ENCODE peak calls at places on chromosomes 5 and 9, in ten cellular contexts. One of them, this sample, is unnamed.

GRCh38 chr9:114434878-114435311 is 47.1 kb upstream of the AKNA start:
- DNase-seq in IMR-90: peak; percentile 37
- DNase-seq in A549: peak; percentile 47
- DNase-seq in choroid plexus epithelial cell: peak; percentile 64
- DNase-seq in lower lobe of right lung: no peak
- DNase-seq in endodermal cell: peak; percentile 79
- DNase-seq in mucosa of descending colon: no peak
- DNase-seq in nephron progenitor cell: peak; percentile 20
- DNase-seq in H9: peak; percentile 63
- DNase-seq in heart left ventricle: no peak
- DNase-seq in this sample: peak; percentile 61

GRCh38 chr9:90915693-90916092 is 114.1 kb downstream of the SYK start:
- DNase-seq in H9: peak; percentile 63
- DNase-seq in A549: peak; percentile 36
- DNase-seq in endodermal cell: peak; percentile 84
- DNase-seq in nephron progenitor cell: peak; percentile 30
- DNase-seq in lower lobe of right lung: no peak
- DNase-seq in heart left ventricle: no peak
- DNase-seq in choroid plexus epithelial cell: peak; percentile 57
- DNase-seq in IMR-90: peak; percentile 37
- DNase-seq in mucosa of descending colon: no peak
- DNase-seq in this sample: peak; percentile 54

GRCh38 chr9:135758870-135759269 is 56.9 kb downstream of the KCNT1 start:
- DNase-seq in endodermal cell: no peak
- DNase-seq in IMR-90: no peak
- DNase-seq in lower lobe of right lung: no peak
- DNase-seq in heart left ventricle: no peak
- DNase-seq in choroid plexus epithelial cell: no peak
- DNase-seq in nephron progenitor cell: no peak
- DNase-seq in H9: no peak
- DNase-seq in A549: no peak
- DNase-seq in mucosa of descending colon: no peak
- DNase-seq in this sample: no peak

GRCh38 chr5:15752886-15753285 is 252.9 kb downstream of the FBXL7 start:
- DNase-seq in endodermal cell: no peak
- DNase-seq in IMR-90: peak; percentile 51
- DNase-seq in nephron progenitor cell: peak; percentile 35
- DNase-seq in A549: no peak
- DNase-seq in H9: no peak
- DNase-seq in heart left ventricle: peak; percentile 74
- DNase-seq in mucosa of descending colon: no peak
- DNase-seq in lower lobe of right lung: no peak
- DNase-seq in choroid plexus epithelial cell: peak; percentile 65
- DNase-seq in this sample: no peak

GRCh38 chr5:78008356-78008967 is 232.3 kb upstream of the TBCA start:
- DNase-seq in lower lobe of right lung: no peak
- DNase-seq in IMR-90: peak; percentile 58
- DNase-seq in heart left ventricle: no peak
- DNase-seq in choroid plexus epithelial cell: peak; percentile 76
- DNase-seq in mucosa of descending colon: no peak
- DNase-seq in A549: peak; percentile 67
- DNase-seq in nephron progenitor cell: peak; percentile 17
- DNase-seq in endodermal cell: no peak
- DNase-seq in H9: no peak
- DNase-seq in this sample: peak; percentile 54

GRCh38 chr5:177296581-177296980 is 6.9 kb downstream of the RAB24 start:
- DNase-seq in mucosa of descending colon: no peak
- DNase-seq in endodermal cell: no peak
- DNase-seq in IMR-90: no peak
- DNase-seq in heart left ventricle: no peak
- DNase-seq in nephron progenitor cell: no peak
- DNase-seq in choroid plexus epithelial cell: no peak
- DNase-seq in A549: no peak
- DNase-seq in lower lobe of right lung: no peak
- DNase-seq in H9: no peak
- DNase-seq in this sample: no peak

GRCh38 chr5:181260720-181261319 is at the start of gene TRIM52:
- DNase-seq in nephron progenitor cell: peak; percentile 96
- DNase-seq in mucosa of descending colon: peak; percentile 96
- DNase-seq in lower lobe of right lung: peak; percentile 95
- DNase-seq in A549: peak; percentile 93
- DNase-seq in heart left ventricle: peak; percentile 96
- DNase-seq in IMR-90: peak; percentile 87
- DNase-seq in H9: peak; percentile 96
- DNase-seq in endodermal cell: peak; percentile 97
- DNase-seq in choroid plexus epithelial cell: peak; percentile 88
- DNase-seq in this sample: peak; percentile 91

GRCh38 chr9:132187006-132187760 is 25.3 kb downstream of the NTNG2 start:
- DNase-seq in IMR-90: no peak
- DNase-seq in endodermal cell: no peak
- DNase-seq in heart left ventricle: no peak
- DNase-seq in A549: no peak
- DNase-seq in mucosa of descending colon: no peak
- DNase-seq in lower lobe of right lung: no peak
- DNase-seq in choroid plexus epithelial cell: no peak
- DNase-seq in nephron progenitor cell: peak; percentile 48
- DNase-seq in H9: peak; percentile 25
- DNase-seq in this sample: no peak

GRCh38 chr5:82938901-82939300 is 138.3 kb downstream of the TMEM167A start:
- DNase-seq in nephron progenitor cell: no peak
- DNase-seq in H9: no peak
- DNase-seq in lower lobe of right lung: no peak
- DNase-seq in mucosa of descending colon: no peak
- DNase-seq in choroid plexus epithelial cell: peak; percentile 33
- DNase-seq in IMR-90: no peak
- DNase-seq in endodermal cell: no peak
- DNase-seq in heart left ventricle: no peak
- DNase-seq in A549: no peak
- DNase-seq in this sample: no peak

GRCh38 chr9:2856400-2856799 is 12.5 kb upstream of the PUM3 start:
- DNase-seq in endodermal cell: no peak
- DNase-seq in lower lobe of right lung: no peak
- DNase-seq in H9: no peak
- DNase-seq in IMR-90: no peak
- DNase-seq in nephron progenitor cell: no peak
- DNase-seq in A549: no peak
- DNase-seq in heart left ventricle: no peak
- DNase-seq in choroid plexus epithelial cell: no peak
- DNase-seq in mucosa of descending colon: no peak
- DNase-seq in this sample: no peak

GRCh38 chr5:124644138-124644537 is 102.3 kb downstream of the ZNF608 start:
- DNase-seq in nephron progenitor cell: no peak
- DNase-seq in choroid plexus epithelial cell: peak; percentile 45
- DNase-seq in IMR-90: peak; percentile 83
- DNase-seq in endodermal cell: no peak
- DNase-seq in lower lobe of right lung: no peak
- DNase-seq in H9: no peak
- DNase-seq in A549: no peak
- DNase-seq in heart left ventricle: no peak
- DNase-seq in mucosa of descending colon: no peak
- DNase-seq in this sample: no peak

GRCh38 chr9:13568446-13568845 is 289.0 kb upstream of the MPDZ start:
- DNase-seq in IMR-90: no peak
- DNase-seq in mucosa of descending colon: no peak
- DNase-seq in heart left ventricle: no peak
- DNase-seq in endodermal cell: no peak
- DNase-seq in nephron progenitor cell: no peak
- DNase-seq in choroid plexus epithelial cell: no peak
- DNase-seq in lower lobe of right lung: no peak
- DNase-seq in H9: no peak
- DNase-seq in A549: no peak
- DNase-seq in this sample: no peak

GRCh38 chr5:73963021-73963420 is 337.0 kb downstream of the ARHGEF28 start:
- DNase-seq in IMR-90: no peak
- DNase-seq in H9: no peak
- DNase-seq in nephron progenitor cell: no peak
- DNase-seq in endodermal cell: no peak
- DNase-seq in choroid plexus epithelial cell: peak; percentile 83
- DNase-seq in lower lobe of right lung: no peak
- DNase-seq in A549: no peak
- DNase-seq in mucosa of descending colon: no peak
- DNase-seq in heart left ventricle: no peak
- DNase-seq in this sample: peak; percentile 57

GRCh38 chr5:176738851-176739250 is 71.5 kb upstream of the UNC5A start:
- DNase-seq in lower lobe of right lung: no peak
- DNase-seq in heart left ventricle: no peak
- DNase-seq in H9: peak; percentile 19
- DNase-seq in endodermal cell: peak; percentile 33
- DNase-seq in IMR-90: no peak
- DNase-seq in nephron progenitor cell: no peak
- DNase-seq in choroid plexus epithelial cell: no peak
- DNase-seq in A549: no peak
- DNase-seq in mucosa of descending colon: no peak
- DNase-seq in this sample: no peak

GRCh38 chr9:613771-614347 is 227.6 kb upstream of the DMRT1 start:
- DNase-seq in IMR-90: peak; percentile 91
- DNase-seq in H9: peak; percentile 83
- DNase-seq in A549: peak; percentile 85
- DNase-seq in heart left ventricle: peak; percentile 81
- DNase-seq in mucosa of descending colon: peak; percentile 69
- DNase-seq in choroid plexus epithelial cell: peak; percentile 94
- DNase-seq in lower lobe of right lung: peak; percentile 76
- DNase-seq in nephron progenitor cell: peak; percentile 53
- DNase-seq in endodermal cell: peak; percentile 90
- DNase-seq in this sample: peak; percentile 75
- TF ChIP-seq CTCF in IMR-90: peak; percentile 95
- TF ChIP-seq CTCF in H9: peak; percentile 87
- TF ChIP-seq CTCF in A549: peak; percentile 99
- TF ChIP-seq CTCF in heart left ventricle: peak; percentile 69
- TF ChIP-seq CTCF in mucosa of descending colon: peak; percentile 17
- TF ChIP-seq CTCF in choroid plexus epithelial cell: peak; percentile 99
- TF ChIP-seq CTCF in lower lobe of right lung: peak; percentile 81
- TF ChIP-seq CTCF in nephron progenitor cell: peak; percentile 61
- TF ChIP-seq CTCF in endodermal cell: peak; percentile 91
- TF ChIP-seq CTCF in this sample: peak; percentile 68

GRCh38 chr5:160970605-160971191 is 118.7 kb upstream of the ATP10B start:
- DNase-seq in nephron progenitor cell: no peak
- DNase-seq in heart left ventricle: no peak
- DNase-seq in A549: no peak
- DNase-seq in mucosa of descending colon: no peak
- DNase-seq in choroid plexus epithelial cell: peak; percentile 8
- DNase-seq in IMR-90: no peak
- DNase-seq in H9: no peak
- DNase-seq in endodermal cell: no peak
- DNase-seq in lower lobe of right lung: no peak
- DNase-seq in this sample: peak; percentile 18
- TF ChIP-seq CTCF in nephron progenitor cell: peak; percentile 50
- TF ChIP-seq CTCF in heart left ventricle: no peak
- TF ChIP-seq CTCF in A549: no peak
- TF ChIP-seq CTCF in mucosa of descending colon: no peak
- TF ChIP-seq CTCF in choroid plexus epithelial cell: no peak
- TF ChIP-seq CTCF in IMR-90: no peak
- TF ChIP-seq CTCF in H9: peak; percentile 73
- TF ChIP-seq CTCF in endodermal cell: peak; percentile 84
- TF ChIP-seq CTCF in lower lobe of right lung: peak; percentile 14
- TF ChIP-seq CTCF in this sample: peak; percentile 27

GRCh38 chr9:98364042-98364441 is 108.6 kb upstream of the TBC1D2 start:
- DNase-seq in heart left ventricle: no peak
- DNase-seq in A549: no peak
- DNase-seq in H9: no peak
- DNase-seq in lower lobe of right lung: no peak
- DNase-seq in choroid plexus epithelial cell: no peak
- DNase-seq in endodermal cell: no peak
- DNase-seq in mucosa of descending colon: no peak
- DNase-seq in IMR-90: no peak
- DNase-seq in nephron progenitor cell: no peak
- DNase-seq in this sample: no peak

GRCh38 chr9:98367371-98367900 is 112.0 kb upstream of the TBC1D2 start:
- DNase-seq in endodermal cell: no peak
- DNase-seq in mucosa of descending colon: no peak
- DNase-seq in A549: no peak
- DNase-seq in IMR-90: no peak
- DNase-seq in choroid plexus epithelial cell: no peak
- DNase-seq in nephron progenitor cell: no peak
- DNase-seq in heart left ventricle: no peak
- DNase-seq in lower lobe of right lung: no peak
- DNase-seq in H9: no peak
- DNase-seq in this sample: no peak

GRCh38 chr9:98362624-98363023 is 107.2 kb upstream of the TBC1D2 start:
- DNase-seq in lower lobe of right lung: no peak
- DNase-seq in IMR-90: no peak
- DNase-seq in choroid plexus epithelial cell: no peak
- DNase-seq in nephron progenitor cell: no peak
- DNase-seq in H9: no peak
- DNase-seq in endodermal cell: no peak
- DNase-seq in mucosa of descending colon: no peak
- DNase-seq in heart left ventricle: no peak
- DNase-seq in A549: no peak
- DNase-seq in this sample: no peak

GRCh38 chr9:98365724-98366123 is 110.3 kb upstream of the TBC1D2 start:
- DNase-seq in endodermal cell: no peak
- DNase-seq in IMR-90: no peak
- DNase-seq in A549: no peak
- DNase-seq in nephron progenitor cell: no peak
- DNase-seq in heart left ventricle: no peak
- DNase-seq in lower lobe of right lung: no peak
- DNase-seq in mucosa of descending colon: no peak
- DNase-seq in choroid plexus epithelial cell: no peak
- DNase-seq in H9: no peak
- DNase-seq in this sample: no peak

DNA sequence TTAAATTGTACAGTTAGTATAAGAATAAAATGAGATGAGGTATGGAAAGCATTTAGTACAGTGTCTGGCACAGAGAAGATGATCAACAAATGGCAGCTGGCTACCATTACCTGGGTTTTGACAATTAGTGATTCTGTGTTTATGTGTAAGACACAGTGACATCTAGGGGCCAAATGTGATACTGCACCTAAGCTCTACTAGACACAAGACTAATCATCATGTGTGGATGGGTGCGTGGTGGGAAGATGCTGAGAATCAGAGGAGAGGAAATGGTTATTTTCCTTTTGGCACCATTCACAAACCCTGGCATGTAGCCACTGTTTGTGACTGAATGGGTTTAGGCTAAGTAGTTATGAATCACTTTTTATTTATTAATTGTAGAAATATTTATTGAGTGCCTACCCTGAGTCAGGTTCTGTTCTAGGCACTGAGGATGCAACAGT is 109.8 kb upstream of the TBC1D2 start:
- DNase-seq in H9: no peak
- DNase-seq in lower lobe of right lung: no peak
- DNase-seq in A549: peak; percentile 61
- DNase-seq in mucosa of descending colon: no peak
- DNase-seq in IMR-90: peak; percentile 55
- DNase-seq in endodermal cell: peak; percentile 77
- DNase-seq in choroid plexus epithelial cell: peak; percentile 61
- DNase-seq in nephron progenitor cell: no peak
- DNase-seq in heart left ventricle: no peak
- DNase-seq in this sample: peak; percentile 44
- TF ChIP-seq CTCF in H9: peak; percentile 68
- TF ChIP-seq CTCF in lower lobe of right lung: peak; percentile 47
- TF ChIP-seq CTCF in A549: no peak
- TF ChIP-seq CTCF in mucosa of descending colon: peak; percentile 10
- TF ChIP-seq CTCF in IMR-90: peak; percentile 39
- TF ChIP-seq CTCF in endodermal cell: peak; percentile 78
- TF ChIP-seq CTCF in choroid plexus epithelial cell: peak; percentile 63
- TF ChIP-seq CTCF in nephron progenitor cell: peak; percentile 26
- TF ChIP-seq CTCF in heart left ventricle: peak; percentile 39
- TF ChIP-seq CTCF in this sample: peak; percentile 51

GRCh38 chr5:148383564-148384388 is at the start of gene FBXO38:
- DNase-seq in lower lobe of right lung: peak; percentile 97
- DNase-seq in endodermal cell: peak; percentile 99
- DNase-seq in nephron progenitor cell: peak; percentile 93
- DNase-seq in choroid plexus epithelial cell: peak; percentile 98
- DNase-seq in H9: peak; percentile 98
- DNase-seq in IMR-90: peak; percentile 95
- DNase-seq in mucosa of descending colon: peak; percentile 98
- DNase-seq in A549: peak; percentile 97
- DNase-seq in heart left ventricle: peak; percentile 97
- DNase-seq in this sample: peak; percentile 99
- TF ChIP-seq CTCF in lower lobe of right lung: no peak
- TF ChIP-seq CTCF in endodermal cell: peak; percentile 24
- TF ChIP-seq CTCF in nephron progenitor cell: no peak
- TF ChIP-seq CTCF in choroid plexus epithelial cell: no peak
- TF ChIP-seq CTCF in H9: peak; percentile 20
- TF ChIP-seq CTCF in IMR-90: no peak
- TF ChIP-seq CTCF in mucosa of descending colon: peak; percentile 10
- TF ChIP-seq CTCF in A549: no peak
- TF ChIP-seq CTCF in heart left ventricle: peak; percentile 5
- TF ChIP-seq CTCF in this sample: no peak

This sample was measured in MCF 10A.